ENCODE peak calls at places on chromosomes 7 and 10, in nine cellular contexts. X is activated naive CD4-positive, alpha-beta T cell treated with anti-CD3 and anti-CD28 coated beads, Interleukin-2, amount 10 ng/mL, durations not matched to agents 7 days and 5 days; P is pons; I is cerebellum; Q is activated CD4-positive, alpha-beta T cell treated with anti-CD3 and anti-CD28 coated beads, Interleukin-2, amount 50 U/mL, for 48 hours; M is effector CD4-positive, alpha-beta T cell; G is kidney tubule cell; R is SHP77 treated with DMSO at 0.1 percent for 48 hours; V is WERI-Rb-1. F is an unnamed sample.

GRCh38 chr7:149310113-149310836 is 48.3 kb downstream of the ZNF783 start:
- DNase-seq in X (no peak), P (peak), I (no peak), Q (no peak), M (no peak), G (peak), R (no peak), V (no peak), F (peak)

GRCh38 chr10:11797281-11797680 is 25.9 kb upstream of the PROSER2 start:
- DNase-seq in X (no peak), P (no peak), I (no peak), Q (no peak), M (no peak), G (no peak), R (no peak), V (no peak), F (no peak)

GRCh38 chr7:88377421-88377820 is 70.7 kb upstream of the STEAP4 start:
- DNase-seq in X (no peak), P (no peak), I (no peak), Q (no peak), M (no peak), G (peak), R (peak), V (no peak), F (peak)

GRCh38 chr10:29256531-29256930 is 32.3 kb upstream of the LYZL1 start:
- DNase-seq in X (no peak), P (no peak), I (no peak), Q (no peak), M (no peak), G (no peak), R (no peak), V (no peak), F (no peak)

GRCh38 chr7:103605640-103606039 is 159.6 kb upstream of the SLC26A5 start:
- DNase-seq in X (no peak), P (no peak), I (no peak), Q (no peak), M (no peak), G (no peak), R (no peak), V (no peak), F (no peak)

GRCh38 chr7:93284908-93285307 is 52.7 kb downstream of the VPS50 start:
- DNase-seq in X (no peak), P (no peak), I (no peak), Q (no peak), M (no peak), G (no peak), R (no peak), V (no peak), F (no peak)

GRCh38 chr7:110386914-110387313 is 704.0 kb upstream of the LRRN3 start:
- DNase-seq in X (no peak), P (no peak), I (no peak), Q (no peak), M (no peak), G (peak), R (no peak), V (no peak), F (peak)

GRCh38 chr7:79761876-79762429 is 308.5 kb upstream of the MAGI2 start:
- DNase-seq in X (no peak), P (no peak), I (no peak), Q (no peak), M (no peak), G (no peak), R (no peak), V (no peak), F (no peak)

GRCh38 chr10:95864906-95865813 is 42.6 kb upstream of the CC2D2B start:
- DNase-seq in X (peak), P (peak), I (peak), Q (peak), M (peak), G (peak), R (peak), V (peak), F (peak)

GRCh38 chr10:68185085-68185484 is 46.8 kb downstream of the ATOH7 start:
- DNase-seq in X (no peak), P (no peak), I (no peak), Q (no peak), M (no peak), G (no peak), R (no peak), V (no peak), F (no peak)

GRCh38 chr10:29617880-29618340 is 16.9 kb downstream of the SVIL start:
- DNase-seq in X (no peak), P (no peak), I (no peak), Q (no peak), M (no peak), G (no peak), R (no peak), V (peak), F (no peak)

GRCh38 chr7:100588438-100588837 is 2.3 kb downstream of the FBXO24 start:
- DNase-seq in X (no peak), P (no peak), I (no peak), Q (no peak), M (no peak), G (peak), R (no peak), V (no peak), F (no peak)

GRCh38 chr7:138097064-138097741 is 20.9 kb downstream of the AKR1D1 start:
- DNase-seq in X (peak), P (peak), I (no peak), Q (peak), M (no peak), G (peak), R (peak), V (peak), F (peak)

GRCh38 chr10:60521974-60522405 is 132.3 kb upstream of the ANK3 start:
- DNase-seq in X (no peak), P (no peak), I (no peak), Q (peak), M (no peak), G (peak), R (no peak), V (no peak), F (peak)

GRCh38 chr10:79025113-79025832 is 43.5 kb upstream of the ZMIZ1 start:
- DNase-seq in X (peak), P (no peak), I (no peak), Q (peak), M (no peak), G (no peak), R (no peak), V (peak), F (no peak)

GRCh38 chr7:72925546-72926120 is 738 bp downstream of the POM121 start:
- DNase-seq in X (peak), P (no peak), I (peak), Q (no peak), M (no peak), G (no peak), R (no peak), V (peak), F (no peak)

GRCh38 chr7:119256001-119256400 is 1017.0 kb upstream of the KCND2 start:
- DNase-seq in X (no peak), P (no peak), I (peak), Q (no peak), M (no peak), G (no peak), R (peak), V (no peak), F (no peak)

GRCh38 chr7:92362131-92362530 is 85.2 kb upstream of the GATAD1 start:
- DNase-seq in X (no peak), P (no peak), I (no peak), Q (no peak), M (no peak), G (no peak), R (no peak), V (no peak), F (no peak)

GRCh38 chr10:108244443-108245228 is 1080.1 kb upstream of the SORCS1 start:
- DNase-seq in X (no peak), P (no peak), I (no peak), Q (no peak), M (no peak), G (no peak), R (no peak), V (no peak), F (peak)

GRCh38 chr7:100673942-100674431 is 447 bp downstream of the GNB2 start:
- DNase-seq in X (peak), P (no peak), I (no peak), Q (peak), M (no peak), G (no peak), R (no peak), V (no peak), F (peak)

F was measured in mammary epithelial cell.